ENCODE peak calls at places on chromosomes 13 and 19, in eight cellular contexts. I is body of pancreas, L is stomach, J is epithelial cell of proximal tubule, Q is psoas muscle, U is A549, A is mammary epithelial cell, D is glutamatergic neuron. V is an unnamed sample.

GRCh38 chr19:55319786-55320185 is 5.4 kb downstream of the TMEM150B start:
- DNase-seq in U (no peak), L (no peak), A (no peak), D (peak; percentile 83), I (peak; percentile 32), J (no peak), Q (peak; percentile 73), V (peak; percentile 30)

GRCh38 chr13:51235186-51235585 is 13.0 kb downstream of the FAM124A start:
- DNase-seq in D (no peak), U (no peak), I (no peak), A (no peak), Q (no peak), L (no peak), J (no peak), V (no peak)

GRCh38 chr13:112684041-112684440 is 5.8 kb upstream of the ATP11A start:
- DNase-seq in J (no peak), A (no peak), U (no peak), D (no peak), L (peak; percentile 5), I (no peak), Q (no peak), V (no peak)

GRCh38 chr13:73081256-73081915 is 22.6 kb downstream of the KLF5 start:
- DNase-seq in Q (no peak), A (peak; percentile 45), J (no peak), L (no peak), U (no peak), I (no peak), D (no peak), V (no peak)

GRCh38 chr19:6723108-6723618 is 2.7 kb upstream of the C3 start:
- DNase-seq in J (no peak), A (peak; percentile 51), L (no peak), U (peak; percentile 57), Q (peak; percentile 79), I (peak; percentile 78), D (no peak), V (no peak)

GRCh38 chr13:104473936-104474335 is 1407.7 kb upstream of the SLC10A2 start:
- DNase-seq in J (no peak), L (no peak), U (no peak), A (peak; percentile 1), D (no peak), I (no peak), Q (no peak), V (peak; percentile 20)

GRCh38 chr13:24183741-24184182 is 23.2 kb downstream of the SPATA13 start:
- DNase-seq in Q (no peak), L (no peak), I (peak; percentile 89), J (peak; percentile 89), D (no peak), A (no peak), U (no peak), V (no peak)

GRCh38 chr13:111407381-111408131 is 87.1 kb downstream of the TEX29 start:
- DNase-seq in Q (no peak), A (no peak), D (no peak), U (no peak), I (peak; percentile 15), L (no peak), J (no peak), V (no peak)

GRCh38 chr19:22622901-22623840 is 11.0 kb upstream of the ZNF492 start:
- DNase-seq in I (peak; percentile 31), U (no peak), Q (no peak), D (no peak), A (no peak), L (no peak), J (no peak), V (no peak)

GRCh38 chr13:108575430-108575829 is 54.0 kb upstream of the MYO16 start:
- DNase-seq in L (no peak), I (no peak), U (no peak), A (no peak), Q (no peak), J (no peak), D (no peak), V (no peak)

GRCh38 chr13:49532593-49532992 is 36.8 kb downstream of the PHF11 start:
- DNase-seq in L (no peak), I (no peak), U (no peak), A (no peak), Q (no peak), D (no peak), J (peak; percentile 18), V (no peak)

GRCh38 chr19:23399443-23399842 is 4.2 kb upstream of the ZNF91 start:
- DNase-seq in A (no peak), U (no peak), D (no peak), L (no peak), Q (no peak), I (no peak), J (no peak), V (no peak)

GRCh38 chr13:45215392-45216077 is 14.7 kb upstream of the KCTD4 start:
- DNase-seq in Q (no peak), I (no peak), D (no peak), L (no peak), J (no peak), A (no peak), U (no peak), V (no peak)

GRCh38 chr19:49432141-49433073 is 7.2 kb downstream of the GFY start:
- DNase-seq in L (no peak), J (no peak), U (no peak), A (no peak), Q (no peak), I (no peak), D (no peak), V (no peak)

GRCh38 chr13:19957320-19958118 is 1.0 kb upstream of the ZMYM2 start:
- DNase-seq in J (no peak), A (peak; percentile 17), D (peak; percentile 83), Q (peak; percentile 82), U (peak; percentile 91), L (peak; percentile 78), I (peak; percentile 78), V (peak; percentile 80)

GRCh38 chr13:58302349-58302748 is 670.8 kb downstream of the PCDH17 start:
- DNase-seq in Q (no peak), I (peak; percentile 69), J (no peak), U (no peak), D (no peak), L (peak; percentile 63), A (no peak), V (no peak)

GRCh38 chr13:30738946-30739528 is 3.7 kb downstream of the ALOX5AP start:
- DNase-seq in A (no peak), U (no peak), I (no peak), Q (no peak), J (no peak), L (no peak), D (no peak), V (no peak)

GRCh38 chr19:15354557-15355296 is 22.4 kb upstream of the BRD4 start:
- DNase-seq in D (no peak), I (no peak), J (no peak), Q (no peak), U (no peak), L (no peak), A (no peak), V (no peak)

GRCh38 chr19:13033819-13034611 is 38.7 kb downstream of the NFIX start:
- DNase-seq in Q (peak; percentile 94), U (peak; percentile 42), L (peak; percentile 77), D (peak; percentile 73), I (peak; percentile 92), J (no peak), A (peak; percentile 68), V (peak; percentile 56)

GRCh38 chr19:41366089-41366488 is 2.1 kb upstream of the B9D2 start:
- DNase-seq in J (no peak), U (peak; percentile 70), D (no peak), I (no peak), A (no peak), Q (no peak), L (no peak), V (no peak)
- TF ChIP-seq CTCF in J (peak; percentile 44), U (peak; percentile 26), D (no peak), I (no peak), A (peak; percentile 10), Q (no peak), L (no peak), V (no peak)

GRCh38 chr13:22102237-22102636 is 431.4 kb downstream of the FGF9 start:
- DNase-seq in L (no peak), A (no peak), I (no peak), J (no peak), D (no peak), Q (no peak), U (no peak), V (no peak)

GRCh38 chr13:22107549-22107948 is 436.7 kb downstream of the FGF9 start:
- DNase-seq in L (no peak), U (peak; percentile 28), A (no peak), I (peak; percentile 36), J (no peak), D (no peak), Q (no peak), V (peak; percentile 22)

GRCh38 chr13:22106058-22106457 is 435.2 kb downstream of the FGF9 start:
- DNase-seq in A (no peak), D (no peak), J (no peak), U (no peak), L (no peak), Q (no peak), I (no peak), V (no peak)

GRCh38 chr13:22103628-22104027 is 432.8 kb downstream of the FGF9 start:
- DNase-seq in Q (no peak), I (no peak), D (no peak), J (no peak), U (no peak), A (no peak), L (no peak), V (no peak)

GRCh38 chr13:22103046-22103445 is 432.2 kb downstream of the FGF9 start:
- DNase-seq in I (no peak), U (no peak), A (no peak), Q (no peak), L (no peak), J (no peak), D (no peak), V (no peak)
- TF ChIP-seq CTCF in I (no peak), U (no peak), A (no peak), Q (no peak), L (no peak), J (peak; percentile 37), D (no peak), V (no peak)

GRCh38 chr19:29745253-29745652 is 30.2 kb upstream of the C19orf12 start:
- DNase-seq in D (peak; percentile 47), J (no peak), U (no peak), Q (no peak), A (no peak), I (no peak), L (no peak), V (no peak)
- TF ChIP-seq CTCF in D (peak; percentile 32), J (peak; percentile 22), U (peak; percentile 30), Q (no peak), A (no peak), I (no peak), L (no peak), V (peak; percentile 26)

DNA sequence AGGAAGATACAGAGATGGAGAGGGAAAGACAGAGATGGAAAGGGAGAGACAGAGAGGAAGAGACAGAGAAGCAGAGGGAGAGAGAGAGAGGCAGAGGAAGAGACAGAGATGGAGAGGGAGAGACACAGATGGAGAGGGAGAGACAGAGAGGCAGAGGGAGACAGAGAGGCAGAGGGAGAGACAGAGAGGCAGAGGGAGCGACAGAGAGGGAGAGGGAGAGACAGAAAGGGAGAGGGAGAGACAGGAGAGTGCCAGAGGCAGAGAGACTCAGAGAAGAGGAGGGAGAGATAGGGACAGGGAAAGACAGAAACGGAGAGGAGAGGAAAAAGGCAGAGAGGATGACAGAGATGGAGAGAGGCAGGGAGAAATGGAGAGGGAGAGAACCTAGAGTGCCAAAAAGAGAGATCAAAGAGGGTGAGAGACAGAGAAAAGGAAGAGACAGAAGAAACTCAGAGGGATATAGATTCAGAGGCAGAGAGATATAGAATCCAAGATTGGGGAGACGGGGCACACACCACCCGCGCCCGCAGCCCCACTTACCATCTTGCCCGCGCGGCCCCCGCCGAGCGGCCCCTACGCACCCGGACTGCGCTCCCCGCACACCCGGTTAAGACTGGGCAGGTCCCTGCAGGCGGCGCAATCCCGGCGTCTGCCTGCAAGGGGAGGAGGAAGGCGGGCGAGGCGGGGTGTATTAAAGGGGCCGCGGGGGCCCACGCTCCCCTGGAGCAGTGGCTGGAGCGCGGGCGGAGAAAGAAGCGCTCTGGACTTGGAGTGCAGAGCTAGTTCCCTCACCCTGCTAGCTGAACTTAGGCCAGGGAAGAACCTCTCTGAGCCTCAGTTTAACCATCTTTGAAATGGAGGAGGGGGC is 10.7 kb downstream of the TM6SF2 start:
- DNase-seq in D (no peak), Q (no peak), I (no peak), L (no peak), J (no peak), A (no peak), U (no peak), V (no peak)
- TF ChIP-seq CTCF in D (no peak), Q (no peak), I (no peak), L (no peak), J (no peak), A (no peak), U (no peak), V (no peak)